ENCODE peak calls at places on chromosomes 12 and 14, in seven cellular contexts. One of them, this sample, is unnamed.

GRCh38 chr14:75234173-75234855 is 44.3 kb upstream of the FOS start:
- DNase-seq in AG10803: peak; percentile 72
- DNase-seq in LoVo: peak; percentile 44
- DNase-seq in caudate nucleus: no peak
- DNase-seq in PC-3: peak; percentile 46
- DNase-seq in breast epithelium: no peak
- DNase-seq in GM13977: no peak
- DNase-seq in this sample: no peak

GRCh38 chr14:89185919-89186849 is 230.8 kb downstream of the FOXN3 start:
- DNase-seq in AG10803: peak; percentile 48
- DNase-seq in LoVo: peak; percentile 79
- DNase-seq in caudate nucleus: peak; percentile 4
- DNase-seq in PC-3: peak; percentile 97
- DNase-seq in breast epithelium: no peak
- DNase-seq in GM13977: no peak
- DNase-seq in this sample: no peak

GRCh38 chr12:108107293-108107692 is 21.8 kb upstream of the WSCD2 start:
- DNase-seq in AG10803: no peak
- DNase-seq in LoVo: no peak
- DNase-seq in caudate nucleus: no peak
- DNase-seq in PC-3: no peak
- DNase-seq in breast epithelium: no peak
- DNase-seq in GM13977: no peak
- DNase-seq in this sample: no peak

GRCh38 chr14:86357866-86358265 is 827.9 kb downstream of the FLRT2 start:
- DNase-seq in AG10803: no peak
- DNase-seq in LoVo: no peak
- DNase-seq in caudate nucleus: no peak
- DNase-seq in PC-3: no peak
- DNase-seq in breast epithelium: no peak
- DNase-seq in GM13977: no peak
- DNase-seq in this sample: no peak

GRCh38 chr14:34604990-34605389 is 25.0 kb downstream of the SNX6 start:
- DNase-seq in AG10803: peak; percentile 6
- DNase-seq in LoVo: no peak
- DNase-seq in caudate nucleus: no peak
- DNase-seq in PC-3: peak; percentile 18
- DNase-seq in breast epithelium: no peak
- DNase-seq in GM13977: no peak
- DNase-seq in this sample: no peak

GRCh38 chr12:82896979-82897378 is 210.3 kb downstream of the TMTC2 start:
- DNase-seq in AG10803: no peak
- DNase-seq in LoVo: peak; percentile 9
- DNase-seq in caudate nucleus: no peak
- DNase-seq in PC-3: peak; percentile 86
- DNase-seq in breast epithelium: peak; percentile 49
- DNase-seq in GM13977: no peak
- DNase-seq in this sample: no peak

GRCh38 chr14:44788612-44789011 is 173.1 kb downstream of the KLHL28 start:
- DNase-seq in AG10803: no peak
- DNase-seq in LoVo: no peak
- DNase-seq in caudate nucleus: no peak
- DNase-seq in PC-3: peak; percentile 53
- DNase-seq in breast epithelium: no peak
- DNase-seq in GM13977: no peak
- DNase-seq in this sample: no peak

GRCh38 chr12:122793685-122794106 is 19.3 kb downstream of the CCDC62 start:
- DNase-seq in AG10803: peak; percentile 62
- DNase-seq in LoVo: peak; percentile 80
- DNase-seq in caudate nucleus: no peak
- DNase-seq in PC-3: peak; percentile 76
- DNase-seq in breast epithelium: no peak
- DNase-seq in GM13977: peak; percentile 66
- DNase-seq in this sample: peak; percentile 31

GRCh38 chr12:106973545-106973944 is 13.4 kb downstream of the MTERF2 start:
- DNase-seq in AG10803: no peak
- DNase-seq in LoVo: no peak
- DNase-seq in caudate nucleus: no peak
- DNase-seq in PC-3: no peak
- DNase-seq in breast epithelium: no peak
- DNase-seq in GM13977: no peak
- DNase-seq in this sample: no peak

GRCh38 chr12:78584695-78585094 is 279.9 kb upstream of the SYT1 start:
- DNase-seq in AG10803: peak; percentile 2
- DNase-seq in LoVo: peak; percentile 15
- DNase-seq in caudate nucleus: no peak
- DNase-seq in PC-3: peak; percentile 25
- DNase-seq in breast epithelium: no peak
- DNase-seq in GM13977: no peak
- DNase-seq in this sample: no peak

GRCh38 chr12:115871714-115872113 is 405.8 kb downstream of the MED13L start:
- DNase-seq in AG10803: peak; percentile 24
- DNase-seq in LoVo: peak; percentile 56
- DNase-seq in caudate nucleus: no peak
- DNase-seq in PC-3: peak; percentile 72
- DNase-seq in breast epithelium: no peak
- DNase-seq in GM13977: peak; percentile 31
- DNase-seq in this sample: peak; percentile 36

GRCh38 chr12:24921251-24922038 is 27.5 kb downstream of the BCAT1 start:
- DNase-seq in AG10803: peak; percentile 58
- DNase-seq in LoVo: peak; percentile 40
- DNase-seq in caudate nucleus: no peak
- DNase-seq in PC-3: no peak
- DNase-seq in breast epithelium: no peak
- DNase-seq in GM13977: no peak
- DNase-seq in this sample: no peak

GRCh38 chr12:27331299-27331926 is 1.2 kb upstream of the BMAL2 start:
- DNase-seq in AG10803: peak; percentile 89
- DNase-seq in LoVo: peak; percentile 83
- DNase-seq in caudate nucleus: no peak
- DNase-seq in PC-3: peak; percentile 99
- DNase-seq in breast epithelium: no peak
- DNase-seq in GM13977: peak; percentile 76
- DNase-seq in this sample: no peak

GRCh38 chr14:90583427-90583826 is 186.6 kb downstream of the CALM1 start:
- DNase-seq in AG10803: no peak
- DNase-seq in LoVo: no peak
- DNase-seq in caudate nucleus: no peak
- DNase-seq in PC-3: no peak
- DNase-seq in breast epithelium: no peak
- DNase-seq in GM13977: no peak
- DNase-seq in this sample: no peak

GRCh38 chr12:89453121-89453520 is 71.5 kb downstream of the GALNT4 start:
- DNase-seq in AG10803: no peak
- DNase-seq in LoVo: no peak
- DNase-seq in caudate nucleus: no peak
- DNase-seq in PC-3: no peak
- DNase-seq in breast epithelium: no peak
- DNase-seq in GM13977: no peak
- DNase-seq in this sample: no peak

GRCh38 chr12:127640181-127640886 is 626.6 kb upstream of the TMEM132C start:
- DNase-seq in AG10803: peak; percentile 97
- DNase-seq in LoVo: no peak
- DNase-seq in caudate nucleus: no peak
- DNase-seq in PC-3: no peak
- DNase-seq in breast epithelium: no peak
- DNase-seq in GM13977: no peak
- DNase-seq in this sample: no peak

GRCh38 chr12:132288516-132289188 is 40.7 kb downstream of the GALNT9 start:
- DNase-seq in AG10803: no peak
- DNase-seq in LoVo: no peak
- DNase-seq in caudate nucleus: no peak
- DNase-seq in PC-3: no peak
- DNase-seq in breast epithelium: no peak
- DNase-seq in GM13977: no peak
- DNase-seq in this sample: no peak

This sample was measured in DMS 273 treated with DMSO at 0.1 percent for 48 hours.